ENCODE peak calls at places on chromosomes 12 and 14, in four cellular contexts. One of them, this sample, is unnamed.
A peak's percentile ranks its signal among the peaks of the same experiment; 100 is the strongest.

GRCh38 chr14:100640481-100641273 is 53.5 kb upstream of the BEGAIN start:
- DNase-seq in left lung: no peak
- DNase-seq in neural crest cell: no peak
- DNase-seq in fibroblast of pulmonary artery: no peak
- DNase-seq in this sample: no peak

GRCh38 chr12:12724421-12725085 is 7.4 kb downstream of the CDKN1B start:
- DNase-seq in left lung: peak; percentile 87
- DNase-seq in neural crest cell: no peak
- DNase-seq in fibroblast of pulmonary artery: no peak
- DNase-seq in this sample: no peak

GRCh38 chr12:28191690-28192089 is 1.4 kb downstream of the CCDC91 start:
- DNase-seq in left lung: no peak
- DNase-seq in neural crest cell: no peak
- DNase-seq in fibroblast of pulmonary artery: peak; percentile 39
- DNase-seq in this sample: peak; percentile 15

GRCh38 chr12:128920468-128920867 is 67.2 kb downstream of the GLT1D1 start:
- DNase-seq in left lung: no peak
- DNase-seq in neural crest cell: no peak
- DNase-seq in fibroblast of pulmonary artery: peak; percentile 18
- DNase-seq in this sample: peak; percentile 83

GRCh38 chr14:69780952-69781351 is 14.0 kb downstream of the SRSF5 start:
- DNase-seq in left lung: no peak
- DNase-seq in neural crest cell: no peak
- DNase-seq in fibroblast of pulmonary artery: no peak
- DNase-seq in this sample: no peak

GRCh38 chr12:28237423-28237822 is 47.2 kb downstream of the CCDC91 start:
- DNase-seq in left lung: no peak
- DNase-seq in neural crest cell: no peak
- DNase-seq in fibroblast of pulmonary artery: peak; percentile 17
- DNase-seq in this sample: peak; percentile 25

GRCh38 chr12:92899388-92900001 is 29.6 kb downstream of the EEA1 start:
- DNase-seq in left lung: no peak
- DNase-seq in neural crest cell: no peak
- DNase-seq in fibroblast of pulmonary artery: peak; percentile 99
- DNase-seq in this sample: peak; percentile 98

GRCh38 chr12:31323466-31324115 is 2.4 kb downstream of the SINHCAF start:
- DNase-seq in left lung: peak; percentile 88
- DNase-seq in neural crest cell: no peak
- DNase-seq in fibroblast of pulmonary artery: peak; percentile 14
- DNase-seq in this sample: no peak

GRCh38 chr12:28550757-28551381 is 360.6 kb downstream of the CCDC91 start:
- DNase-seq in left lung: no peak
- DNase-seq in neural crest cell: no peak
- DNase-seq in fibroblast of pulmonary artery: peak; percentile 65
- DNase-seq in this sample: peak; percentile 46

GRCh38 chr14:101119830-101120571 is 216.5 kb upstream of the RTL1 start:
- DNase-seq in left lung: peak; percentile 70
- DNase-seq in neural crest cell: no peak
- DNase-seq in fibroblast of pulmonary artery: no peak
- DNase-seq in this sample: no peak

GRCh38 chr12:98893601-98894411 is 248.7 kb downstream of the APAF1 start:
- DNase-seq in left lung: no peak
- DNase-seq in neural crest cell: peak; percentile 12
- DNase-seq in fibroblast of pulmonary artery: no peak
- DNase-seq in this sample: no peak

GRCh38 chr14:104517426-104517825 is 62.1 kb upstream of the C14orf180 start:
- DNase-seq in left lung: no peak
- DNase-seq in neural crest cell: no peak
- DNase-seq in fibroblast of pulmonary artery: no peak
- DNase-seq in this sample: no peak

GRCh38 chr12:51887476-51888315 is at the start of gene ANKRD33:
- DNase-seq in left lung: peak; percentile 90
- DNase-seq in neural crest cell: peak; percentile 66
- DNase-seq in fibroblast of pulmonary artery: no peak
- DNase-seq in this sample: no peak

GRCh38 chr12:12353807-12354206 is 3.1 kb upstream of the BORCS5 start:
- DNase-seq in left lung: no peak
- DNase-seq in neural crest cell: no peak
- DNase-seq in fibroblast of pulmonary artery: no peak
- DNase-seq in this sample: no peak

GRCh38 chr14:60106341-60106740 is 14.6 kb downstream of the PCNX4 start:
- DNase-seq in left lung: no peak
- DNase-seq in neural crest cell: no peak
- DNase-seq in fibroblast of pulmonary artery: peak; percentile 51
- DNase-seq in this sample: no peak

GRCh38 chr12:118271770-118272417 is 100.8 kb downstream of the TAOK3 start:
- DNase-seq in left lung: no peak
- DNase-seq in neural crest cell: no peak
- DNase-seq in fibroblast of pulmonary artery: no peak
- DNase-seq in this sample: peak; percentile 59

GRCh38 chr12:111455448-111456320 is 50.0 kb downstream of the SH2B3 start:
- DNase-seq in left lung: no peak
- DNase-seq in neural crest cell: no peak
- DNase-seq in fibroblast of pulmonary artery: peak; percentile 36
- DNase-seq in this sample: no peak

GRCh38 chr12:114701104-114701414 is 17.1 kb upstream of the TBX3 start:
- DNase-seq in left lung: no peak
- DNase-seq in neural crest cell: no peak
- DNase-seq in fibroblast of pulmonary artery: no peak
- DNase-seq in this sample: peak; percentile 4

GRCh38 chr14:23831591-23831990 is 122.0 kb upstream of the DHRS4 start:
- DNase-seq in left lung: no peak
- DNase-seq in neural crest cell: no peak
- DNase-seq in fibroblast of pulmonary artery: no peak
- DNase-seq in this sample: no peak

GRCh38 chr12:56122637-56123036 is 4.6 kb downstream of the ZC3H10 start:
- DNase-seq in left lung: no peak
- DNase-seq in neural crest cell: no peak
- DNase-seq in fibroblast of pulmonary artery: no peak
- DNase-seq in this sample: no peak

GRCh38 chr12:105462841-105463240 is 132.3 kb downstream of the C12orf75 start:
- DNase-seq in left lung: no peak
- DNase-seq in neural crest cell: no peak
- DNase-seq in fibroblast of pulmonary artery: peak; percentile 57
- DNase-seq in this sample: peak; percentile 68

DNA sequence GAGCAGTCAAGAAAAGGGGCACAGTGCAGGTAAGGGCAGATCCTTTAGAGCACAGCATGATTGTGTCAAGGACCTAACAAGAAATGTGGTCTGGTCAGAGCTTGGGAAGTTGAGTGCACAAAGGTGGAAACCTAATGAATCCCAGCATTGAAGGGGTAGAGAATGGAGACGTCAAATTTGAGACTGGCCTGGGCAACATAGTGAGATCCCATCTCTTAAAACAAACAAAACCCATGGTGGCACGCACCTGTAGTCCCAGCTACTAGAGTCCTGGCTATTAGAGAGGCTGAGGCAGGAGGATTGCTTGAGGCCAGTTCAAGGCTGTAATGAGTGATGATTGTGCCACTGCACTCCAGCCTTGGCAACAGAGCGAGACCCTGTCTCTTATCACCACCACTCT is 37.0 kb upstream of the CCDC88C start:
- DNase-seq in left lung: no peak
- DNase-seq in neural crest cell: no peak
- DNase-seq in fibroblast of pulmonary artery: no peak
- DNase-seq in this sample: no peak
- TF ChIP-seq CTCF in left lung: no peak
- TF ChIP-seq CTCF in neural crest cell: no peak
- TF ChIP-seq CTCF in fibroblast of pulmonary artery: no peak
- TF ChIP-seq CTCF in this sample: no peak

GRCh38 chr12:133080619-133081407 is at the start of gene ZNF140:
- DNase-seq in left lung: peak; percentile 97
- DNase-seq in neural crest cell: no peak
- DNase-seq in fibroblast of pulmonary artery: peak; percentile 99
- DNase-seq in this sample: peak; percentile 79
- TF ChIP-seq CTCF in left lung: peak; percentile 18
- TF ChIP-seq CTCF in neural crest cell: peak; percentile 33
- TF ChIP-seq CTCF in fibroblast of pulmonary artery: no peak
- TF ChIP-seq CTCF in this sample: no peak

DNA sequence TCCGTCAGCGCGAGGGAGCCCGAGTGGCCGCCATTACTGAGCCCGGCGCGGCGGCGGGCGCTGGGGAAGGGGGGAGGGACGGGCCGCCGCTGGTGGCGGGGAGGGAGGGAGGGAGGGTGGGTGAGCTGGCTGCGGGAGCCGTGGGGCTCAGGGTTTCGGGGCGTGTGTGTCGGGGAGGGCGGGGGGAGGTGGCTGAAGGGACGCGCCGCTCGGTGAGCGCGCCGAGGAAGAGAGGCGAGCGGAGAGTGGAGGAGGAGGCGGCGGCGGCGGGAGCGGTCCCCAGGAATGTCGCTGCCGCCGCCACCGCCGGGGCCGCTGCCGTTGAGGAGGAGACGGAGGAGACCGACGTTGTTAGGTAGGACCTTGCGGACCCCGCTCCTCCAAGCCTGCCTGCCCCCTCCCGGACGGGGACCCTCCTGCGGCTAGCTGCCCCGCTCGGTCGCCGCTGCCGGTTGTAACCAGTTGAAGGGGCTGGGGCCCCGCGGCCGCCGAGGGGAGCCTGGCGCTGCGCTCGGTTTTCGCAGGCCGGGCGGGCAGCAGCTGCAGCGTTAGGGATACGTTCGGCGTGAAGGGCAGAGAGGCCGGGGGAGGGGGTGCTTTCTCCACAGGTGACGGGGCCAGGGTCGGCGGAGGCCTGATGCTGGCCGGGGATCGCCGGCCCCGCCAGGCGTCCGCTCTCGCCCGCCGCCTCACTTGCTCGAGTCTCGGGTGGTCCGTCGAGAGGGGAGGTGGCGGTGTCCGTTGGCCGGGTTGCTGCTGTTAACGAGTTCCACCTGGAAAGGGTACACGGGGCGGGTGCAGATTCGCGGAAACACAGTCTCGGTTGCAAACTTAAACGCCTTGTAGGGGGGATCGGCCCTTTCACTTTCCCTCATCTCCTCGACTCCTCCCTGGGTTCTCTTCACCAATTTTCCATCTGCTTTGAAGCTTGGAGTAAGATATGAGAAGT is at the start of gene ARHGAP5:
- DNase-seq in left lung: peak; percentile 91
- DNase-seq in neural crest cell: peak; percentile 58
- DNase-seq in fibroblast of pulmonary artery: peak; percentile 40
- DNase-seq in this sample: peak; percentile 53
- TF ChIP-seq CTCF in left lung: no peak
- TF ChIP-seq CTCF in neural crest cell: peak; percentile 43
- TF ChIP-seq CTCF in fibroblast of pulmonary artery: no peak
- TF ChIP-seq CTCF in this sample: peak; percentile 9

DNA sequence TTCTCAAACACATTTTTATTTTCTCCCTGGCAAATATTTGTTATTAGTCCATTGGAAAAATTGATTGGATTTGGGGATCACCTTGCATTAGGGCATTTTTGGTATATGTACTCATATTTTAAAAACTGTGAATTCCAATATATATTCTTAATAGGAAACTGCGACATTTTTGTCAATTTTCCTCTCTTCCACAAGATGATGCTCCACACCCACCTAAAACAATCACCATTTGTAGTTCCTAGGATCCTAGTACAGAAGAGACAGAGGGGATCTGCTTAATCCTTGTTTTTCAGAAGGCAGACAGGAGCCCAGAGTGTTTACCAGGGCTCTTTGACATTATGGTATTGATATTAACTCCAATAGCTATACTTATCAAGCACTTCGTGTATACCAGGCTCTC is 22.8 kb upstream of the OASL start:
- DNase-seq in left lung: no peak
- DNase-seq in neural crest cell: no peak
- DNase-seq in fibroblast of pulmonary artery: peak; percentile 42
- DNase-seq in this sample: peak; percentile 25
- TF ChIP-seq CTCF in left lung: peak; percentile 9
- TF ChIP-seq CTCF in neural crest cell: peak; percentile 41
- TF ChIP-seq CTCF in fibroblast of pulmonary artery: peak; percentile 30
- TF ChIP-seq CTCF in this sample: peak; percentile 48

GRCh38 chr14:106846218-106846617 is 1319.8 kb downstream of the TMEM121 start:
- DNase-seq in left lung: no peak
- DNase-seq in neural crest cell: no peak
- DNase-seq in fibroblast of pulmonary artery: no peak
- DNase-seq in this sample: no peak

GRCh38 chr14:106844608-106845285 is 1318.4 kb downstream of the TMEM121 start:
- DNase-seq in left lung: peak; percentile 95
- DNase-seq in neural crest cell: no peak
- DNase-seq in fibroblast of pulmonary artery: no peak
- DNase-seq in this sample: peak; percentile 42

GRCh38 chr14:106850913-106851825 is 1324.8 kb downstream of the TMEM121 start:
- DNase-seq in left lung: no peak
- DNase-seq in neural crest cell: no peak
- DNase-seq in fibroblast of pulmonary artery: no peak
- DNase-seq in this sample: no peak

GRCh38 chr14:106845286-106846087 is 1319.1 kb downstream of the TMEM121 start:
- DNase-seq in left lung: peak; percentile 68
- DNase-seq in neural crest cell: no peak
- DNase-seq in fibroblast of pulmonary artery: no peak
- DNase-seq in this sample: peak; percentile 71

DNA sequence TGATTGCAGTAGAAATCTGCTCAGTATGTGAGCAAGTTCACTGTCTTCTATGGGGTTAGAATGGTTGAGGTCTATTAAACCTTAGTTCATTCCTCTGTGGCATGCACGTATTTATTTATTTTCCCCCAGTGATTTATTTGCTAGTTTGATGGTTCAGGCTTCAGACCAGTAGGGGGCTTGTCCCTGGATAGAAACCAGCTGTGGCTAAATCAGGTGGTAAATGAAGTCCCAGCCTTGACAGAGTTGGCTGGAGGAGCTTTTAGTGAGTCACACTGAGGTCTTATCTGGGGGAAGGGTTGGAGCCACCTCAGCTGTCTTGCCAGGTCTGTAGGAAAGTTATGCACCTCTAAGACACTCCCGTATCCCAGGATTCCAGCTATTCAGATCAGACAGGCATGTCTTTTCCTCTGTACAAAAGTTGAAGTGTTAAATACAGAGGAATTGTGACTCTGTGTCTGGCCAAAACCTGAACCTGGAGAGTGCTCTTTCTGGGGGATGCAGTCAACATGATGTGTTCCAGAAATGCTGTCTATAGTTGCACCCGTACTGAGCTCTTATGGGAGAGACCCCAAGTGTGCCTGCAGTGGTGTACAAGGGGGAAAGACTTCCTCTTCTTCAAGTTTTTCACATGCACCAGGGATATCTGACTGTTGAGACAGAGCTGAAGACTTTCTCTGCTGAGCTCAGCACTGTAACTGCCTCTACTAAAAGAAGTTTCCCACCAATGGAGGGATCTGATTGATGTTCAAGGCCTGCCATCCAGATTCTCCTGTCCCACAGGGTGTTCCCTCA is 1322.1 kb downstream of the TMEM121 start:
- DNase-seq in left lung: no peak
- DNase-seq in neural crest cell: no peak
- DNase-seq in fibroblast of pulmonary artery: no peak
- DNase-seq in this sample: peak; percentile 85
- TF ChIP-seq CTCF in left lung: no peak
- TF ChIP-seq CTCF in neural crest cell: no peak
- TF ChIP-seq CTCF in fibroblast of pulmonary artery: no peak
- TF ChIP-seq CTCF in this sample: peak; percentile 31

GRCh38 chr14:73634333-73634833 is 10.4 kb upstream of the DNAL1 start:
- DNase-seq in left lung: peak; percentile 88
- DNase-seq in neural crest cell: peak; percentile 36
- DNase-seq in fibroblast of pulmonary artery: peak; percentile 18
- DNase-seq in this sample: no peak
- TF ChIP-seq CTCF in left lung: peak; percentile 18
- TF ChIP-seq CTCF in neural crest cell: peak; percentile 32
- TF ChIP-seq CTCF in fibroblast of pulmonary artery: peak; percentile 22
- TF ChIP-seq CTCF in this sample: no peak

GRCh38 chr14:78367355-78367754 is 197.2 kb downstream of the NRXN3 start:
- DNase-seq in left lung: no peak
- DNase-seq in neural crest cell: no peak
- DNase-seq in fibroblast of pulmonary artery: no peak
- DNase-seq in this sample: no peak
- TF ChIP-seq CTCF in left lung: no peak
- TF ChIP-seq CTCF in neural crest cell: no peak
- TF ChIP-seq CTCF in fibroblast of pulmonary artery: no peak
- TF ChIP-seq CTCF in this sample: no peak

This sample was measured in MCF 10A.